ENCODE peak calls at places on chromosomes 12 and 14, in four cellular contexts. F, O, J and L are unnamed samples.

GRCh38 chr14:74459981-74460380 is 33.1 kb downstream of the NPC2 start:
- DNase-seq in F (no peak), O (no peak), J (no peak), L (no peak)

GRCh38 chr14:39181026-39181692 is 6.1 kb downstream of the PNN start:
- DNase-seq in F (no peak), O (no peak), J (no peak), L (no peak)

GRCh38 chr12:22787557-22787956 is 162.6 kb downstream of the ETNK1 start:
- DNase-seq in F (no peak), O (no peak), J (peak; percentile 64), L (no peak)

GRCh38 chr14:68144051-68144681 is 324.6 kb downstream of the RAD51B start:
- DNase-seq in F (no peak), O (no peak), J (no peak), L (no peak)

GRCh38 chr12:56346663-56347062 is 8.0 kb downstream of the IL23A start:
- DNase-seq in F (peak; percentile 64), O (peak; percentile 53), J (no peak), L (peak; percentile 20)

GRCh38 chr12:92233346-92234015 is 87.8 kb upstream of the BTG1 start:
- DNase-seq in F (no peak), O (no peak), J (no peak), L (no peak)

GRCh38 chr12:57868211-57868610 is 21.7 kb upstream of the CTDSP2 start:
- DNase-seq in F (no peak), O (no peak), J (peak; percentile 63), L (no peak)

GRCh38 chr12:121828826-121829225 is 25.0 kb downstream of the SETD1B start:
- DNase-seq in F (no peak), O (no peak), J (no peak), L (no peak)